ENCODE peak calls at places on chromosomes 12 and 14, in five cellular contexts. One of them, this sample, is unnamed.
A peak's percentile ranks its signal among the peaks of the same experiment; 100 is the strongest.

GRCh38 chr14:47391105-47391504 is 284.3 kb downstream of the MDGA2 start:
- DNase-seq in upper lobe of right lung: no peak
- DNase-seq in Peyer's patch: no peak
- DNase-seq in amygdala: no peak
- DNase-seq in kidney: no peak
- DNase-seq in this sample: no peak

GRCh38 chr12:6078378-6079083 is 45.9 kb downstream of the VWF start:
- DNase-seq in kidney: no peak
- DNase-seq in upper lobe of right lung: no peak
- DNase-seq in Peyer's patch: no peak
- DNase-seq in amygdala: no peak
- DNase-seq in this sample: no peak

GRCh38 chr14:36582874-36583241 is 444 bp upstream of the NKX2-8 start:
- DNase-seq in upper lobe of right lung: no peak
- DNase-seq in amygdala: no peak
- DNase-seq in kidney: no peak
- DNase-seq in Peyer's patch: no peak
- DNase-seq in this sample: no peak

GRCh38 chr14:33127531-33127930 is 188.9 kb downstream of the NPAS3 start:
- DNase-seq in upper lobe of right lung: no peak
- DNase-seq in amygdala: no peak
- DNase-seq in kidney: no peak
- DNase-seq in Peyer's patch: no peak
- DNase-seq in this sample: no peak

GRCh38 chr12:6950944-6951540 is at the start of gene PTPN6:
- DNase-seq in Peyer's patch: peak; percentile 90
- DNase-seq in upper lobe of right lung: peak; percentile 91
- DNase-seq in amygdala: no peak
- DNase-seq in kidney: peak; percentile 86
- DNase-seq in this sample: peak; percentile 54

GRCh38 chr12:76883151-76883550 is 4.3 kb upstream of the CSRP2 start:
- DNase-seq in Peyer's patch: no peak
- DNase-seq in amygdala: no peak
- DNase-seq in upper lobe of right lung: no peak
- DNase-seq in kidney: no peak
- DNase-seq in this sample: no peak

GRCh38 chr12:132216354-132216987 is 72.2 kb downstream of the NOC4L start:
- DNase-seq in amygdala: no peak
- DNase-seq in upper lobe of right lung: peak; percentile 60
- DNase-seq in kidney: peak; percentile 52
- DNase-seq in Peyer's patch: no peak
- DNase-seq in this sample: no peak

GRCh38 chr12:8156845-8157244 is at the start of gene ZNF705A:
- DNase-seq in amygdala: no peak
- DNase-seq in kidney: no peak
- DNase-seq in upper lobe of right lung: no peak
- DNase-seq in Peyer's patch: no peak
- DNase-seq in this sample: no peak

GRCh38 chr14:28763914-28764848 is 2.4 kb upstream of the FOXG1 start:
- DNase-seq in Peyer's patch: no peak
- DNase-seq in amygdala: no peak
- DNase-seq in upper lobe of right lung: no peak
- DNase-seq in kidney: no peak
- DNase-seq in this sample: no peak

GRCh38 chr12:111430418-111431353 is 25.0 kb downstream of the SH2B3 start:
- DNase-seq in kidney: peak; percentile 67
- DNase-seq in upper lobe of right lung: no peak
- DNase-seq in Peyer's patch: peak; percentile 64
- DNase-seq in amygdala: no peak
- DNase-seq in this sample: peak; percentile 47

GRCh38 chr14:104794099-104794498 is 1.4 kb downstream of the AKT1 start:
- DNase-seq in kidney: no peak
- DNase-seq in amygdala: no peak
- DNase-seq in upper lobe of right lung: peak; percentile 87
- DNase-seq in Peyer's patch: peak; percentile 41
- DNase-seq in this sample: no peak

GRCh38 chr14:42736408-42736807 is 1129.7 kb downstream of the LRFN5 start:
- DNase-seq in upper lobe of right lung: no peak
- DNase-seq in amygdala: no peak
- DNase-seq in Peyer's patch: no peak
- DNase-seq in kidney: no peak
- DNase-seq in this sample: no peak

GRCh38 chr12:92511776-92512175 is 191.0 kb upstream of the PLEKHG7 start:
- DNase-seq in kidney: no peak
- DNase-seq in upper lobe of right lung: no peak
- DNase-seq in Peyer's patch: no peak
- DNase-seq in amygdala: no peak
- DNase-seq in this sample: no peak

GRCh38 chr14:92599786-92600185 is 86.2 kb downstream of the RIN3 start:
- DNase-seq in kidney: no peak
- DNase-seq in amygdala: no peak
- DNase-seq in Peyer's patch: no peak
- DNase-seq in upper lobe of right lung: no peak
- DNase-seq in this sample: no peak

GRCh38 chr12:50806176-50806575 is 36.5 kb upstream of the TMPRSS12 start:
- DNase-seq in kidney: no peak
- DNase-seq in amygdala: no peak
- DNase-seq in Peyer's patch: no peak
- DNase-seq in upper lobe of right lung: no peak
- DNase-seq in this sample: no peak

GRCh38 chr14:23154876-23155587 is 28.4 kb downstream of the SLC7A8 start:
- DNase-seq in Peyer's patch: no peak
- DNase-seq in upper lobe of right lung: peak; percentile 81
- DNase-seq in kidney: peak; percentile 76
- DNase-seq in amygdala: no peak
- DNase-seq in this sample: no peak

GRCh38 chr12:64088431-64089349 is 133.4 kb downstream of the KICS2 start:
- DNase-seq in upper lobe of right lung: no peak
- DNase-seq in amygdala: no peak
- DNase-seq in Peyer's patch: no peak
- DNase-seq in kidney: no peak
- DNase-seq in this sample: peak; percentile 62

GRCh38 chr14:27148143-27148542 is 550.3 kb upstream of the NOVA1 start:
- DNase-seq in amygdala: no peak
- DNase-seq in kidney: no peak
- DNase-seq in upper lobe of right lung: no peak
- DNase-seq in Peyer's patch: no peak
- DNase-seq in this sample: no peak

GRCh38 chr14:55942101-55942645 is 176.0 kb upstream of the PELI2 start:
- DNase-seq in upper lobe of right lung: no peak
- DNase-seq in amygdala: no peak
- DNase-seq in kidney: no peak
- DNase-seq in Peyer's patch: no peak
- DNase-seq in this sample: no peak

GRCh38 chr12:56160160-56160763 is 2.1 kb downstream of the MYL6 start:
- DNase-seq in amygdala: no peak
- DNase-seq in upper lobe of right lung: no peak
- DNase-seq in kidney: peak; percentile 83
- DNase-seq in Peyer's patch: peak; percentile 59
- DNase-seq in this sample: no peak

GRCh38 chr12:124952801-124953200 is 36.1 kb downstream of the DHX37 start:
- DNase-seq in upper lobe of right lung: no peak
- DNase-seq in amygdala: no peak
- DNase-seq in Peyer's patch: no peak
- DNase-seq in kidney: no peak
- DNase-seq in this sample: no peak

GRCh38 chr14:23644195-23644918 is 8.2 kb downstream of the DHRS2 start:
- DNase-seq in kidney: no peak
- DNase-seq in amygdala: no peak
- DNase-seq in Peyer's patch: no peak
- DNase-seq in upper lobe of right lung: no peak
- DNase-seq in this sample: no peak

GRCh38 chr12:56449622-56449984 is 377 bp upstream of the TIMELESS start:
- DNase-seq in upper lobe of right lung: no peak
- DNase-seq in Peyer's patch: no peak
- DNase-seq in amygdala: no peak
- DNase-seq in kidney: no peak
- DNase-seq in this sample: no peak

GRCh38 chr12:131509706-131510105 is 201.2 kb upstream of the SFSWAP start:
- DNase-seq in upper lobe of right lung: peak; percentile 78
- DNase-seq in Peyer's patch: no peak
- DNase-seq in amygdala: no peak
- DNase-seq in kidney: no peak
- DNase-seq in this sample: no peak

GRCh38 chr12:90682398-90682797 is 272.6 kb downstream of the CCER1 start:
- DNase-seq in kidney: no peak
- DNase-seq in upper lobe of right lung: no peak
- DNase-seq in Peyer's patch: no peak
- DNase-seq in amygdala: no peak
- DNase-seq in this sample: no peak

GRCh38 chr12:59252731-59253130 is 332.4 kb upstream of the LRIG3 start:
- DNase-seq in Peyer's patch: no peak
- DNase-seq in kidney: no peak
- DNase-seq in amygdala: no peak
- DNase-seq in upper lobe of right lung: no peak
- DNase-seq in this sample: no peak

GRCh38 chr12:131589231-131589902 is 121.5 kb upstream of the SFSWAP start:
- DNase-seq in kidney: no peak
- DNase-seq in Peyer's patch: no peak
- DNase-seq in amygdala: no peak
- DNase-seq in upper lobe of right lung: no peak
- DNase-seq in this sample: no peak

GRCh38 chr14:30214456-30215090 is 286.9 kb upstream of the PRKD1 start:
- DNase-seq in Peyer's patch: no peak
- DNase-seq in amygdala: no peak
- DNase-seq in kidney: no peak
- DNase-seq in upper lobe of right lung: no peak
- DNase-seq in this sample: no peak

GRCh38 chr14:99716850-99717681 is 33.0 kb downstream of the CYP46A1 start:
- DNase-seq in Peyer's patch: peak; percentile 3
- DNase-seq in upper lobe of right lung: no peak
- DNase-seq in kidney: no peak
- DNase-seq in amygdala: no peak
- DNase-seq in this sample: peak; percentile 54

GRCh38 chr14:23109769-23110168 is 5.0 kb upstream of the CIROP start:
- DNase-seq in upper lobe of right lung: no peak
- DNase-seq in Peyer's patch: no peak
- DNase-seq in kidney: no peak
- DNase-seq in amygdala: no peak
- DNase-seq in this sample: no peak

GRCh38 chr12:113961921-113962710 is 4.0 kb downstream of the RBM19 start:
- DNase-seq in kidney: no peak
- DNase-seq in amygdala: no peak
- DNase-seq in upper lobe of right lung: no peak
- DNase-seq in Peyer's patch: no peak
- DNase-seq in this sample: no peak

GRCh38 chr14:105388110-105388951 is 10.0 kb upstream of the TEX22 start:
- DNase-seq in Peyer's patch: no peak
- DNase-seq in upper lobe of right lung: no peak
- DNase-seq in amygdala: no peak
- DNase-seq in kidney: peak; percentile 69
- DNase-seq in this sample: peak; percentile 68

GRCh38 chr14:104339829-104340228 is 201.4 kb downstream of the KIF26A start:
- DNase-seq in Peyer's patch: no peak
- DNase-seq in upper lobe of right lung: no peak
- DNase-seq in kidney: no peak
- DNase-seq in amygdala: no peak
- DNase-seq in this sample: no peak

GRCh38 chr14:49934638-49935037 is 41.8 kb downstream of the ARF6 start:
- DNase-seq in kidney: no peak
- DNase-seq in Peyer's patch: no peak
- DNase-seq in upper lobe of right lung: no peak
- DNase-seq in amygdala: no peak
- DNase-seq in this sample: no peak

GRCh38 chr14:86038401-86038985 is 508.5 kb downstream of the FLRT2 start:
- DNase-seq in kidney: no peak
- DNase-seq in Peyer's patch: no peak
- DNase-seq in upper lobe of right lung: peak; percentile 65
- DNase-seq in amygdala: no peak
- DNase-seq in this sample: no peak

GRCh38 chr14:101503431-101504095 is 57.7 kb upstream of the DIO3 start:
- DNase-seq in kidney: peak; percentile 16
- DNase-seq in Peyer's patch: no peak
- DNase-seq in amygdala: no peak
- DNase-seq in upper lobe of right lung: peak; percentile 42
- DNase-seq in this sample: peak; percentile 59

GRCh38 chr12:98013560-98013959 is 501.8 kb upstream of the TMPO start:
- DNase-seq in amygdala: no peak
- DNase-seq in kidney: no peak
- DNase-seq in upper lobe of right lung: peak; percentile 56
- DNase-seq in Peyer's patch: no peak
- DNase-seq in this sample: peak; percentile 42

GRCh38 chr12:54056110-54056509 is 2.5 kb downstream of the HOXC4 start:
- DNase-seq in amygdala: no peak
- DNase-seq in upper lobe of right lung: no peak
- DNase-seq in kidney: no peak
- DNase-seq in Peyer's patch: no peak
- DNase-seq in this sample: no peak

GRCh38 chr12:106487664-106488063 is 95.1 kb upstream of the RFX4 start:
- DNase-seq in upper lobe of right lung: no peak
- DNase-seq in kidney: no peak
- DNase-seq in amygdala: no peak
- DNase-seq in Peyer's patch: no peak
- DNase-seq in this sample: no peak

This sample was measured in RWPE2.